ENCODE peak calls at places on chromosomes 13 and 19, in seven cellular contexts. C, D, N, L, Z, U and P are unnamed samples.

GRCh38 chr13:20192470-20193141 is at the start of gene GJB2:
- ATAC-seq in C (peak; percentile 63), D (no peak), N (peak; percentile 36), L (peak; percentile 50), Z (peak; percentile 63), U (peak; percentile 31), P (peak; percentile 42)

GRCh38 chr13:49044008-49044407 is 68.3 kb downstream of the FNDC3A start:
- ATAC-seq in C (no peak), D (no peak), N (no peak), L (no peak), Z (no peak), U (no peak), P (peak; percentile 97)

GRCh38 chr19:15557223-15557622 is 48.9 kb downstream of the CYP4F22 start:
- ATAC-seq in C (no peak), D (no peak), N (no peak), L (no peak), Z (no peak), U (no peak), P (no peak)

GRCh38 chr19:39403331-39404312 is 3.0 kb upstream of the ZFP36 start:
- ATAC-seq in C (peak; percentile 49), D (peak; percentile 20), N (peak; percentile 35), L (peak; percentile 24), Z (peak; percentile 66), U (peak; percentile 35), P (peak; percentile 39)

GRCh38 chr19:10896851-10897526 is 25.6 kb downstream of the CARM1 start:
- ATAC-seq in C (peak; percentile 10), D (no peak), N (no peak), L (peak; percentile 64), Z (no peak), U (peak; percentile 39), P (peak; percentile 44)

GRCh38 chr13:50800091-50800739 is 43.3 kb downstream of the DLEU7 start:
- ATAC-seq in C (peak; percentile 45), D (no peak), N (no peak), L (no peak), Z (no peak), U (no peak), P (no peak)

GRCh38 chr19:37329686-37330085 is 41.2 kb upstream of the ZNF527 start:
- ATAC-seq in C (no peak), D (no peak), N (no peak), L (no peak), Z (no peak), U (no peak), P (no peak)

GRCh38 chr13:60386250-60386649 is 10.8 kb upstream of the TDRD3 start:
- ATAC-seq in C (no peak), D (no peak), N (no peak), L (no peak), Z (no peak), U (no peak), P (no peak)

GRCh38 chr13:71587193-71587592 is 279.8 kb downstream of the DACH1 start:
- ATAC-seq in C (no peak), D (no peak), N (no peak), L (no peak), Z (no peak), U (no peak), P (no peak)

GRCh38 chr13:90633849-90634248 is 713.6 kb upstream of the MIR17HG start:
- ATAC-seq in C (no peak), D (no peak), N (no peak), L (no peak), Z (no peak), U (no peak), P (no peak)

GRCh38 chr13:25887962-25888655 is 163.7 kb downstream of the SHISA2 start:
- ATAC-seq in C (no peak), D (peak; percentile 70), N (peak; percentile 66), L (no peak), Z (no peak), U (peak; percentile 94), P (peak; percentile 42)